ENCODE peak calls at places on chromosomes 7 and 10, in four cellular contexts. T is IMR-90, R is Panc1, Z is breast epithelium. W is an unnamed sample.

GRCh38 chr10:122051609-122052385 is 62.8 kb downstream of the TACC2 start:
- DNase-seq in T (peak; percentile 65), R (no peak), Z (peak; percentile 85), W (peak; percentile 83)

GRCh38 chr10:32210306-32211045 is 136.5 kb downstream of the EPC1 start:
- DNase-seq in R (no peak), Z (no peak), T (peak; percentile 59), W (peak; percentile 72)

GRCh38 chr7:19378340-19378704 is 233.1 kb upstream of the FERD3L start:
- DNase-seq in R (no peak), T (no peak), Z (no peak), W (no peak)

GRCh38 chr7:945556-946255 is 8.8 kb downstream of the ADAP1 start:
- DNase-seq in R (no peak), T (no peak), Z (peak; percentile 88), W (no peak)

GRCh38 chr10:80491251-80492102 is 37.4 kb downstream of the TSPAN14 start:
- DNase-seq in R (no peak), T (no peak), Z (no peak), W (peak; percentile 22)

GRCh38 chr10:72375585-72375984 is 20.9 kb upstream of the DNAJB12 start:
- DNase-seq in Z (no peak), R (no peak), T (no peak), W (peak; percentile 24)

GRCh38 chr10:98321203-98321780 is 53.3 kb upstream of the LOXL4 start:
- DNase-seq in Z (no peak), T (no peak), R (no peak), W (no peak)

GRCh38 chr7:55534262-55534915 is 37.9 kb downstream of the VOPP1 start:
- DNase-seq in T (peak; percentile 81), R (no peak), Z (no peak), W (peak; percentile 86)

GRCh38 chr10:5370493-5371317 is 5.9 kb downstream of the UCN3 start:
- DNase-seq in Z (no peak), T (no peak), R (no peak), W (no peak)

GRCh38 chr7:121961491-121961890 is 88.5 kb downstream of the PTPRZ1 start:
- DNase-seq in T (no peak), Z (no peak), R (no peak), W (no peak)

GRCh38 chr10:69215405-69216176 is 4.5 kb upstream of the HKDC1 start:
- DNase-seq in R (no peak), Z (no peak), T (no peak), W (no peak)

GRCh38 chr7:104328970-104329825 is 795 bp downstream of the LHFPL3 start:
- DNase-seq in T (no peak), R (no peak), Z (no peak), W (no peak)

GRCh38 chr10:8369666-8370065 is 315.2 kb downstream of the GATA3 start:
- DNase-seq in Z (no peak), R (no peak), T (peak; percentile 12), W (peak; percentile 59)

GRCh38 chr10:112713411-112713810 is 236.6 kb upstream of the TCF7L2 start:
- DNase-seq in R (no peak), Z (no peak), T (peak; percentile 80), W (no peak)

GRCh38 chr10:23194471-23194965 is 2.4 kb downstream of the PTF1A start:
- DNase-seq in R (no peak), T (no peak), Z (no peak), W (no peak)

GRCh38 chr10:80416401-80417098 is 8.2 kb downstream of the PRXL2A start:
- DNase-seq in Z (no peak), T (no peak), R (no peak), W (peak; percentile 94)

GRCh38 chr10:75597691-75598455 is 166.4 kb downstream of the LRMDA start:
- DNase-seq in R (no peak), Z (no peak), T (no peak), W (no peak)

DNA sequence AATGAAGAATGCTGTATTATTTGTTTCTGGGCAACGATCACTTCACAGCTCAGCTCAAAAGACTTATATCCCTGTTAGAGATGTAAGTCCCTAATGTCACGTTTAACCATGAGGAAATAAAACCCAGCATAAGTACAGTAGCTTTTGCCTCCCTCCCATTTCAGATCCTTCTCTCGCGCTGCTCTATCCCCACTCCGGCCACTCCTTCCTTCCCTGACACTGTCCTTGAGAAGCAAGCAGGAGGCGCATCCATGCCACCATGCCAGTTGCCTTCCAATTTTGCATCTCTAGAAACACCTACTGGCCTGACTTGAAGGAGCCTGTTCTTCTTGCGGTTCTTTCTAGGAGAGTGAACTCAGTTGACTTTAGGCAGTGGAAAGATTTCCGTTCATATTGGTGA is 1.2 kb downstream of the FAM180A start:
- DNase-seq in Z (no peak), T (no peak), R (no peak), W (no peak)
- H3K4me3 ChIP-seq in Z (peak overlapping the region; percentile 42), T (no peak overlapping the region), R (no peak overlapping the region), W (peak overlapping the region; percentile 1)

GRCh38 chr7:21910253-21910652 is 35.4 kb downstream of the CDCA7L start:
- DNase-seq in R (no peak), Z (no peak), T (no peak), W (no peak)
- TF ChIP-seq CTCF in R (no peak), Z (no peak), T (no peak), W (no peak)

GRCh38 chr7:29563590-29564454 is at the start of gene PRR15:
- DNase-seq in R (no peak), T (no peak), Z (peak; percentile 84), W (peak; percentile 60)

GRCh38 chr7:29565982-29566746 is 2.5 kb downstream of the PRR15 start:
- DNase-seq in R (no peak), Z (no peak), T (no peak), W (peak; percentile 40)

GRCh38 chr7:29564455-29565185 is 985 bp downstream of the PRR15 start:
- DNase-seq in R (no peak), T (peak; percentile 2), Z (peak; percentile 76), W (peak; percentile 81)

GRCh38 chr7:29565634-29565981 is 2.0 kb downstream of the PRR15 start:
- DNase-seq in R (no peak), Z (no peak), T (no peak), W (no peak)

GRCh38 chr7:29565186-29565540 is 1.5 kb downstream of the PRR15 start:
- DNase-seq in Z (no peak), T (peak; percentile 1), R (no peak), W (no peak)
- H3K4me3 ChIP-seq in Z (peak overlapping the region; percentile 60), T (no peak overlapping the region), R (peak overlapping the region; percentile 44), W (peak overlapping the region; percentile 72)

GRCh38 chr7:5231116-5231515 is 41.1 kb downstream of the WIPI2 start:
- DNase-seq in Z (no peak), R (no peak), T (no peak), W (no peak)

GRCh38 chr7:5232485-5232837 is 42.4 kb downstream of the WIPI2 start:
- DNase-seq in Z (no peak), R (no peak), T (no peak), W (no peak)

GRCh38 chr7:5234852-5235831 is 45.1 kb downstream of the WIPI2 start:
- DNase-seq in R (no peak), Z (no peak), T (peak; percentile 16), W (no peak)

GRCh38 chr7:5231811-5232484 is 41.9 kb downstream of the WIPI2 start:
- DNase-seq in T (no peak), Z (no peak), R (no peak), W (no peak)

DNA sequence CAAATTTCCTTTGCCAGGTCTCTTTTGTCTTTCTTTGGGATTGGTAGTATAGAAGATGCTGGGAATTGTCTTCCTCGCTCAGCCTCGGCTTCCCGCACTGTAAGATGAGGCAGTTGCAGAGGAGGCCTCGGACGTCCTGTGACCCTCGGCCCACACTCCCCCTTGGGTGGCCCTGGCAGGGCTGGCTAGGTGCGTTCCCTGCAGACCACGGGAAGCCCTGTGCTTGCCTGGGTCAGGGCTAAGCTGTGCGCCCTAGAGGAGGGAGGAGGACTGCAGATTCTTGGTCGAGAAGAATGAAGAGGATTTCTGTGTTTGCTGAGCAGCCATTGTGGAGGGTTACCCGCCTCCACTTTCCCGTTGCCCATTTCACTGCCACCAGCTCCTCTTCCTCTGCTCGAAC is 42.8 kb downstream of the WIPI2 start:
- DNase-seq in Z (no peak), T (no peak), R (no peak), W (no peak)
- TF ChIP-seq CTCF in Z (no peak), T (no peak), R (no peak), W (no peak)

GRCh38 chr10:117135026-117135372 is 3.1 kb downstream of the VAX1 start:
- DNase-seq in T (no peak), Z (no peak), R (no peak), W (no peak)

GRCh38 chr10:117137031-117137910 is 799 bp downstream of the VAX1 start:
- DNase-seq in Z (no peak), T (no peak), R (no peak), W (peak; percentile 26)

GRCh38 chr10:117135480-117136140 is 2.5 kb downstream of the VAX1 start:
- DNase-seq in Z (no peak), T (no peak), R (no peak), W (no peak)

GRCh38 chr10:117137911-117138642 is at the start of gene VAX1:
- DNase-seq in T (no peak), R (no peak), Z (no peak), W (no peak)

GRCh38 chr10:117136391-117136975 is 1.6 kb downstream of the VAX1 start:
- DNase-seq in Z (no peak), R (no peak), T (no peak), W (no peak)
- H3K4me3 ChIP-seq in Z (peak overlapping the region; percentile 37), R (peak overlapping the region; percentile 68), T (no peak overlapping the region), W (no peak overlapping the region)

GRCh38 chr10:103918053-103918846 is at the start of gene STN1:
- DNase-seq in Z (peak; percentile 97), R (peak; percentile 76), T (peak; percentile 96), W (peak; percentile 96)
- TF ChIP-seq CTCF in Z (peak; percentile 39), R (no peak), T (peak; percentile 13), W (no peak)

GRCh38 chr7:95395755-95396135 is 430 bp downstream of the PON3 start:
- DNase-seq in Z (no peak), R (peak; percentile 25), T (no peak), W (no peak)
- H3K4me3 ChIP-seq in Z (peak overlapping the region; percentile 64), R (peak overlapping the region; percentile 45), T (no peak overlapping the region), W (peak overlapping the region; percentile 47)